ENCODE peak calls at places on chromosomes 13 and 19, in ten cellular contexts. W, Y, P, F, T, U, J, K, R and A are unnamed samples.

GRCh38 chr13:38980628-38981078 is 10.0 kb downstream of the STOML3 start:
- DNase-seq in U (no peak), F (no peak), W (no peak), K (no peak), Y (no peak), J (no peak), R (no peak), T (no peak), P (no peak), A (no peak)

GRCh38 chr19:35732540-35733179 is 9.6 kb downstream of the IGFLR1 start:
- DNase-seq in F (no peak), W (no peak), P (no peak), T (no peak), J (no peak), U (no peak), Y (no peak), R (no peak), K (no peak), A (no peak)

GRCh38 chr13:97798171-97798821 is 155.2 kb upstream of the IPO5 start:
- DNase-seq in R (peak; percentile 59), T (no peak), P (no peak), W (no peak), U (no peak), Y (peak; percentile 41), J (no peak), F (peak; percentile 37), K (no peak), A (no peak)

GRCh38 chr13:44385847-44386246 is 12.2 kb downstream of the SERP2 start:
- DNase-seq in Y (no peak), W (no peak), U (no peak), P (no peak), T (no peak), R (no peak), F (no peak), J (no peak), K (no peak), A (no peak)

GRCh38 chr13:44402902-44403719 is 29.5 kb downstream of the SERP2 start:
- DNase-seq in J (no peak), F (no peak), Y (no peak), R (no peak), W (no peak), K (no peak), T (no peak), U (no peak), P (no peak), A (no peak)

GRCh38 chr13:38902551-38902950 is 88.1 kb downstream of the STOML3 start:
- DNase-seq in Y (no peak), U (no peak), R (no peak), W (no peak), P (no peak), T (no peak), F (peak; percentile 69), K (no peak), J (no peak), A (no peak)

GRCh38 chr13:65479692-65480091 is 1750.4 kb downstream of the PCDH9 start:
- DNase-seq in U (no peak), F (no peak), J (no peak), W (no peak), T (no peak), P (no peak), R (no peak), K (no peak), Y (no peak), A (no peak)

GRCh38 chr19:21586341-21587116 is 81.1 kb downstream of the ZNF429 start:
- DNase-seq in R (no peak), K (no peak), T (no peak), W (no peak), U (peak; percentile 30), F (no peak), P (no peak), Y (no peak), J (no peak), A (no peak)

GRCh38 chr13:101655435-101655834 is 203.0 kb downstream of the ITGBL1 start:
- DNase-seq in R (no peak), F (no peak), K (no peak), J (no peak), Y (no peak), T (no peak), P (no peak), U (no peak), W (no peak), A (no peak)

GRCh38 chr19:31223805-31224534 is 125.3 kb downstream of the TSHZ3 start:
- DNase-seq in K (no peak), F (peak; percentile 84), T (peak; percentile 91), R (peak; percentile 74), U (peak; percentile 8), Y (peak; percentile 90), P (no peak), J (no peak), W (no peak), A (no peak)

DNA sequence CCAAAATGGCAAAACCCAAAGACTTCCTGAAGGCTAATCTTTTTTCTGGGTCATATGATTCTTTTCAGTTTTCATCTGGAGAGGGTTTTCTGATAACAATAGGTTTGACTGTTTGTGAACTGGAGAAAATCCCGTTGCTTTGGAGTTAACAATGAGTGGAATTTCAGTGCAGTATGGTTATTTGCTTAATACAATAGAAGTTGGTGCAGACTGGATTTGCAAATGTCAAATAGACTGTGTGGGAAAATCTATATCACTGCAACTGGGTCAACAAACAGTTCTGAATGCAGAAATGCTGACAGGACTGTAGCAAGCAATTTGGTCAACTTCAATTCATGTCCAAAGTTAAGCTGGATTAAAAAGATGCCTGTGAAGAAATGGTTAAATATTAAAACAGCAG is 267.5 kb upstream of the ARGLU1 start:
- DNase-seq in J (no peak), Y (no peak), F (no peak), U (no peak), W (no peak), K (no peak), R (no peak), T (no peak), P (no peak), A (no peak)
- H3K4me3 ChIP-seq in J (no peak overlapping the region), Y (no peak overlapping the region), F (no peak overlapping the region), U (no peak overlapping the region), W (no peak overlapping the region), K (no peak overlapping the region), R (no peak overlapping the region), T (no peak overlapping the region), P (no peak overlapping the region), A (no peak overlapping the region)

GRCh38 chr19:5339470-5339949 is 1.1 kb downstream of the PTPRS start:
- DNase-seq in W (no peak), P (no peak), K (no peak), R (no peak), T (no peak), J (no peak), U (no peak), Y (no peak), F (no peak), A (no peak)

GRCh38 chr19:5340637-5341447 is at the start of gene PTPRS:
- DNase-seq in U (peak; percentile 93), J (peak; percentile 32), K (peak; percentile 32), R (peak; percentile 90), F (peak; percentile 18), W (peak; percentile 82), T (peak; percentile 64), P (no peak), Y (peak; percentile 78), A (peak; percentile 51)

GRCh38 chr19:5341448-5341820 is 822 bp upstream of the PTPRS start:
- DNase-seq in K (no peak), W (no peak), U (no peak), R (no peak), F (no peak), Y (no peak), J (no peak), T (no peak), P (no peak), A (no peak)

GRCh38 chr19:5338661-5339469 is 1.7 kb downstream of the PTPRS start:
- DNase-seq in J (no peak), K (no peak), T (no peak), P (no peak), W (no peak), Y (no peak), U (peak; percentile 34), R (no peak), F (no peak), A (no peak)

DNA sequence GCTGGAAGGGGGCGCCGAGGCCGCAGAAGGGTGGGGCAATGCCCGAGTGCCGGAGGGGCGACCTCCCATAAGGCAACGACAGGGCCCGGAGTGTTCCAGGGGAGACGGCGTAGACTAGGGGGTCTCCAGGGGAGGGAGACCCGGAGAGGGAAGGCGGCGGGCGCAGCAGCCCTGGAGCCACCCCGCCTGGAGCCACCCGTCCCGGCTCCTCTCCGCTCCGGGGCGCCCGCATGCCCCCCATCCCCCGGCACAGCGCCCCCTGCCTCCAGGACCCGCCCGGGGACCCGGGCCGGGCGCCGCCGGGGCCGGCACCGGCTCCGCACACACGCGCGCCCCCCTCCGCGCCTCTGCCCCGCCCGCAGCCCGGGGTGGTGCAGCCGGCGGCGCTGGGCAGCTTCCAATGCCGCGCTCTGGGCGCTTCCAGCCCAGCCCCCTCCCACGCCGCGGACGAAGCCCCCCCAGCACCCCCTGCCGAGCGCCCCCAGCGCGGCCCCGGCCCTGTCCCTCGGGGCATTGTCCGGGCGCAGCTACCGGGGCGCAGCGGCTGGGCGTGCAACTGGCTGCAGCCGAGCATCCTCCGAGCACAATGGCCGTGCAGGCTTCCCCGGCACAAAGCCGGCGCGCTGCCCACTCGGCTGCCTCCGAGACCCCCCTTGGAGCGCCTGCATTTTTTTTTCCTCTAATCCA is 519 bp downstream of the PTPRS start:
- DNase-seq in U (peak; percentile 51), P (no peak), F (no peak), K (no peak), W (no peak), T (no peak), Y (no peak), R (peak; percentile 28), J (no peak), A (no peak)
- TF ChIP-seq CTCF in U (no peak), P (no peak), F (no peak), K (no peak), W (peak; percentile 51), T (no peak), Y (no peak), R (no peak), J (peak; percentile 9), A (peak; percentile 3)

GRCh38 chr19:51493776-51494175 is 7.8 kb downstream of the SIGLEC12 start:
- DNase-seq in T (no peak), W (no peak), K (no peak), P (no peak), R (no peak), Y (no peak), U (no peak), J (no peak), F (no peak), A (no peak)
- H3K4me3 ChIP-seq in T (no peak overlapping the region), W (no peak overlapping the region), K (no peak overlapping the region), P (no peak overlapping the region), R (no peak overlapping the region), Y (no peak overlapping the region), U (no peak overlapping the region), J (no peak overlapping the region), F (no peak overlapping the region), A (no peak overlapping the region)

GRCh38 chr13:79060216-79060615 is 345.8 kb downstream of the RBM26 start:
- DNase-seq in W (no peak), P (no peak), J (no peak), F (peak; percentile 10), Y (no peak), U (no peak), R (no peak), T (no peak), K (no peak), A (no peak)

GRCh38 chr13:79051472-79051871 is 354.6 kb downstream of the RBM26 start:
- DNase-seq in P (no peak), R (no peak), Y (no peak), U (no peak), W (no peak), T (no peak), J (no peak), K (no peak), F (no peak), A (no peak)

GRCh38 chr13:79062291-79062690 is 343.8 kb downstream of the RBM26 start:
- DNase-seq in F (no peak), J (no peak), W (no peak), R (no peak), U (no peak), P (no peak), T (no peak), Y (no peak), K (no peak), A (no peak)

GRCh38 chr13:79056706-79057105 is 349.3 kb downstream of the RBM26 start:
- DNase-seq in J (no peak), R (no peak), Y (no peak), U (no peak), T (no peak), K (no peak), W (no peak), F (peak; percentile 3), P (no peak), A (peak; percentile 24)
- TF ChIP-seq CTCF in J (peak; percentile 52), R (no peak), Y (no peak), U (no peak), T (no peak), K (no peak), W (peak; percentile 10), F (peak; percentile 27), P (no peak), A (peak; percentile 38)